ENCODE peak calls at places on chromosomes 11 and 22, in six cellular contexts. S, R, N, T, W and J are unnamed samples.

GRCh38 chr11:75644370-75644769 is 24.5 kb downstream of the MAP6 start:
- DNase-seq in W (no peak), N (no peak), R (no peak), S (no peak), T (no peak), J (no peak)

GRCh38 chr11:68677432-68677831 is 6.9 kb upstream of the GAL start:
- DNase-seq in R (no peak), N (peak; percentile 69), S (peak; percentile 96), T (peak; percentile 81), W (no peak), J (peak; percentile 94)

GRCh38 chr11:93921695-93922468 is 71.5 kb upstream of the VSTM5 start:
- DNase-seq in N (peak; percentile 57), R (peak; percentile 54), W (peak; percentile 71), T (peak; percentile 68), S (peak; percentile 72), J (peak; percentile 92)

GRCh38 chr11:130001491-130002351 is 914 bp downstream of the PRDM10 start:
- DNase-seq in S (peak; percentile 25), R (peak; percentile 30), W (peak; percentile 60), N (peak; percentile 7), T (peak; percentile 37), J (peak; percentile 53)

GRCh38 chr11:115164774-115165173 is 339.4 kb downstream of the CADM1 start:
- DNase-seq in R (no peak), W (no peak), S (no peak), N (no peak), T (peak; percentile 17), J (peak; percentile 54)

GRCh38 chr11:95088946-95089619 is 563 bp upstream of the ENDOD1 start:
- DNase-seq in T (no peak), R (no peak), S (no peak), N (no peak), W (no peak), J (no peak)

GRCh38 chr11:34168642-34169051 is 63.2 kb downstream of the NAT10 start:
- DNase-seq in T (peak; percentile 25), N (no peak), R (no peak), S (peak; percentile 20), W (no peak), J (no peak)

GRCh38 chr11:1121343-1122331 is 36.1 kb upstream of the MUC5AC start:
- DNase-seq in T (no peak), S (peak; percentile 17), W (no peak), R (no peak), N (no peak), J (no peak)

GRCh38 chr22:42909363-42910058 is 52.4 kb upstream of the ARFGAP3 start:
- DNase-seq in S (no peak), W (no peak), N (no peak), R (no peak), T (no peak), J (no peak)

GRCh38 chr22:49480340-49480739 is 347.3 kb downstream of the BRD1 start:
- DNase-seq in W (no peak), N (no peak), T (no peak), R (no peak), S (no peak), J (no peak)

GRCh38 chr22:25637672-25638071 is 73.2 kb downstream of the GRK3 start:
- DNase-seq in S (no peak), W (no peak), N (no peak), T (no peak), R (no peak), J (no peak)

GRCh38 chr22:20587206-20587958 is 80.0 kb downstream of the MED15 start:
- DNase-seq in W (no peak), R (no peak), S (no peak), T (no peak), N (no peak), J (no peak)

GRCh38 chr11:28072321-28072720 is 35.6 kb downstream of the KIF18A start:
- DNase-seq in S (peak; percentile 53), R (no peak), T (no peak), W (no peak), N (no peak), J (no peak)

GRCh38 chr11:74684661-74685060 is 46.6 kb downstream of the CHRDL2 start:
- DNase-seq in N (no peak), W (no peak), T (no peak), R (no peak), S (no peak), J (no peak)

GRCh38 chr22:19984201-19984753 is 32.3 kb downstream of the ARVCF start:
- DNase-seq in W (no peak), S (peak; percentile 79), R (no peak), N (peak; percentile 60), T (peak; percentile 78), J (peak; percentile 79)

GRCh38 chr22:37569921-37570660 is 9.8 kb downstream of the LGALS2 start:
- DNase-seq in N (no peak), W (no peak), S (no peak), T (no peak), R (no peak), J (peak; percentile 53)

GRCh38 chr11:16813141-16813540 is 74.7 kb downstream of the C11orf58 start:
- DNase-seq in T (no peak), W (no peak), S (no peak), N (no peak), R (no peak), J (no peak)

GRCh38 chr22:45320326-45320976 is 10.7 kb downstream of the FAM118A start:
- DNase-seq in N (no peak), S (peak; percentile 75), R (no peak), W (no peak), T (no peak), J (no peak)

GRCh38 chr22:21791635-21792625 is 56.3 kb upstream of the YPEL1 start:
- DNase-seq in S (peak; percentile 62), T (no peak), N (no peak), R (no peak), W (no peak), J (no peak)

GRCh38 chr11:44484211-44484610 is 81.3 kb upstream of the CD82 start:
- DNase-seq in S (peak; percentile 5), N (no peak), W (no peak), T (peak; percentile 6), R (no peak), J (peak; percentile 80)

GRCh38 chr11:35216962-35217667 is 78.1 kb downstream of the CD44 start:
- DNase-seq in R (no peak), N (no peak), S (no peak), W (no peak), T (no peak), J (no peak)

GRCh38 chr11:35662061-35662648 is 420 bp upstream of the TRIM44 start:
- DNase-seq in W (no peak), S (no peak), T (no peak), N (no peak), R (no peak), J (no peak)

GRCh38 chr11:116065519-116065918 is 561.3 kb upstream of the CADM1 start:
- DNase-seq in W (no peak), T (no peak), R (no peak), S (no peak), N (no peak), J (no peak)

GRCh38 chr11:607020-607780 is 8.6 kb downstream of the IRF7 start:
- DNase-seq in N (no peak), S (no peak), W (no peak), T (no peak), R (no peak), J (no peak)

GRCh38 chr22:31139066-31139465 is 1.2 kb downstream of the PLA2G3 start:
- DNase-seq in T (no peak), R (no peak), N (no peak), S (no peak), W (no peak), J (no peak)

GRCh38 chr22:31141551-31141950 is 1.2 kb upstream of the PLA2G3 start:
- DNase-seq in N (no peak), R (no peak), S (no peak), W (no peak), T (no peak), J (no peak)

GRCh38 chr22:31139866-31140716 is at the start of gene PLA2G3:
- DNase-seq in T (peak; percentile 72), R (peak; percentile 84), S (peak; percentile 60), N (no peak), W (peak; percentile 91), J (peak; percentile 98)

GRCh38 chr22:31142285-31142684 is 2.0 kb upstream of the PLA2G3 start:
- DNase-seq in T (no peak), S (no peak), R (no peak), N (no peak), W (no peak), J (no peak)

GRCh38 chr22:31140746-31141145 is 438 bp upstream of the PLA2G3 start:
- DNase-seq in N (no peak), S (no peak), W (no peak), T (no peak), R (no peak), J (no peak)
- H3K4ac ChIP-seq in N (no peak overlapping the region), S (no peak overlapping the region), W (peak overlapping the region; percentile 75), T (no peak overlapping the region), R (no peak overlapping the region), J (peak overlapping the region; percentile 46)

DNA sequence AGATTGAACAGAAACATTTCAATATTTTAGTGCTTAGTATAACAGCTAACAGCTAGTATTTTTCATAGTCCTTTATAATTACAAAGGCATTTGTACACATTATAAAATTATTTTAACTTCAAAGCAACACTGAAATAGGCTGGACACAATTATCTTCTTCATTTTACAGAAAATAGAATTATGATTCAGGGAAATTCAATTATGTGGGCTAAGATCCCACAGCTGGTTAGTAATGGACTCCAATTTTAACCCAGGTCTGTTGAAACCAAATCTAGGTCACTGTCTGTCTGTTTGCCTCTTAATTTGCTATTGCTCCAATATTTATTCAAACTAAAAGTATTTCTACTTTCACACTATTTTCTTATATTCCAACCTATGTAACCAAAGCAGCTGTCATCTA is 154.1 kb upstream of the CTSC start:
- DNase-seq in T (no peak), W (no peak), S (no peak), N (no peak), R (no peak), J (no peak)
- H3K79me1 ChIP-seq in T (no peaks in the 10 kb centered on the region), W (no peaks in the 10 kb centered on the region), S (no peaks in the 10 kb centered on the region), N (no peaks in the 10 kb centered on the region), R (no peaks in the 10 kb centered on the region), J (no peaks in the 10 kb centered on the region)

GRCh38 chr11:42249956-42250355 is 790.5 kb upstream of the LRRC4C start:
- DNase-seq in R (no peak), N (no peak), S (no peak), T (no peak), W (no peak), J (no peak)
- H3K4me3 ChIP-seq in R (no peak overlapping the region), N (no peak overlapping the region), S (no peak overlapping the region), T (no peak overlapping the region), W (no peak overlapping the region), J (no peak overlapping the region)

DNA sequence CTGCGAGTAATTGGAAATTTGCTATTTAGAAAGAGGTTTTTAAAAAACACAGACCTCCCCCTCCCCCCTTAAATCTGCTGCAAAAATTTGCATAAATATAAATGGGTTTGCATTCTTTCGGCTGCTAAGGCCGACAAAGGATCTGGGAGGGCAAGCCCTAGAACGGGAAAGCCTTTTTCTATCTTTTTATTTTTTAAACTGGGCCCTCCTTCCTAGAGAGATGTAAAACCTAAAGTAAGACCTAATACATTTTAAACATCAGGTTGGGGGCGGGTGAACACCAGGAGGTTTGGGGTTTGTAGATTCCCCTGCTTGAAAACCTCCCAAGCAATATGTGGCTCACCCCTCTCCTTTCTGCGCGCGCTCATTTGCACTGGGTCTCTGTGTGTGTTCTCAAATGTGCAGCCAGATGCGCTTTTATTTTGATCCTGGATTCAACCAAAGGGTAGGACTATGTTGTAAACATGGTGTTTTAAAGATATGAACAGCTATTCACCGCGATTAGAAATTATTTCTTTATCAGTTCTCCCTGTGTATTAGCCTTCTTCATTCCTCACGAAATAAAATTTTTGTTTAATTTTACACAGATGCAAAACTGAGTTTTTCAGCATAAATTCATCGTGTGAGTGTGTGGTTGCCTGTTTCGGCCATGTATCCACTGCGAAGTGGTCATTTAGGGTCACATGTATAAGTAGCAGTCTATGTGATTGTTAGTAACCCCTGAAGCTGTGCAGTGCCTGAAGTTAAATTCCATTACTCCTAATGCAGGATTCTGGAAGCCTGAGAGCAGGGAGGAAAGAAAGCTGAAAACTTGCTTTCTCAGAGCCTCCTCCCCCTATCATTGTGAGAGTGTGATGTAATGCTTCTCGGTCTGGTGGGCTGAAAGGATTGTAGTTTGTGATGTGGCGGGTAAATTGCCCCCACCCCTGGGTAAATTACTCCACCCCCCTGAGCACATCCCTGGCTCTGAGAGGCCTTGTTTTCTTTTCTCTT is 988 bp downstream of the TNRC6B start:
- DNase-seq in R (peak; percentile 62), N (no peak), T (peak; percentile 81), W (no peak), S (peak; percentile 57), J (peak; percentile 94)
- H3K4ac ChIP-seq in R (no peak overlapping the region), N (peak overlapping the region; percentile 60), T (no peak overlapping the region), W (peak overlapping the region; percentile 96), S (peak overlapping the region; percentile 96), J (peak overlapping the region; percentile 96)